ENCODE peak calls at places on chromosomes 11 and 22, in eight cellular contexts. G, B, R, A, D, W, V and O are unnamed samples.

GRCh38 chr11:18987454-18988231 is 48.4 kb upstream of the MRGPRX1 start:
- DNase-seq in G (no peak), B (no peak), R (no peak), A (no peak), D (no peak), W (no peak), V (no peak), O (no peak)

GRCh38 chr22:17501679-17502285 is 61.5 kb upstream of the SLC25A18 start:
- DNase-seq in G (peak), B (no peak), R (peak), A (peak), D (no peak), W (no peak), V (no peak), O (peak)

GRCh38 chr22:49202226-49202625 is 625.4 kb downstream of the BRD1 start:
- DNase-seq in G (no peak), B (no peak), R (no peak), A (no peak), D (peak), W (peak), V (peak), O (no peak)

GRCh38 chr11:67252831-67253239 is 13.4 kb upstream of the GRK2 start:
- DNase-seq in G (no peak), B (no peak), R (no peak), A (no peak), D (no peak), W (peak), V (no peak), O (peak)

GRCh38 chr22:20588092-20588842 is 80.9 kb downstream of the MED15 start:
- DNase-seq in G (peak), B (no peak), R (no peak), A (no peak), D (no peak), W (no peak), V (no peak), O (no peak)

GRCh38 chr11:130150790-130151189 is 8.8 kb upstream of the ST14 start:
- DNase-seq in G (no peak), B (no peak), R (no peak), A (no peak), D (no peak), W (no peak), V (no peak), O (no peak)

GRCh38 chr22:30325724-30326703 is 727 bp downstream of the TBC1D10A start:
- DNase-seq in G (peak), B (no peak), R (peak), A (no peak), D (peak), W (peak), V (peak), O (no peak)

GRCh38 chr22:17869285-17870096 is 95.2 kb upstream of the BID start:
- DNase-seq in G (no peak), B (no peak), R (peak), A (no peak), D (no peak), W (no peak), V (no peak), O (no peak)

GRCh38 chr11:62918531-62918930 is 2.6 kb downstream of the CHRM1 start:
- DNase-seq in G (no peak), B (no peak), R (no peak), A (no peak), D (no peak), W (no peak), V (no peak), O (no peak)

GRCh38 chr22:41021655-41022454 is 70.5 kb upstream of the EP300 start:
- DNase-seq in G (peak), B (peak), R (peak), A (peak), D (peak), W (peak), V (peak), O (peak)
- TF ChIP-seq EP300 in G (no peak), B (peak), R (no peak), A (no peak), D (no peak), W (no peak), V (no peak), O (no peak)

GRCh38 chr11:17898071-17898470 is 114.8 kb downstream of the SERGEF start:
- DNase-seq in G (no peak), B (no peak), R (no peak), A (no peak), D (no peak), W (no peak), V (no peak), O (no peak)
- TF ChIP-seq EP300 in G (no peak), B (no peak), R (no peak), A (no peak), D (no peak), W (no peak), V (no peak), O (no peak)

DNA sequence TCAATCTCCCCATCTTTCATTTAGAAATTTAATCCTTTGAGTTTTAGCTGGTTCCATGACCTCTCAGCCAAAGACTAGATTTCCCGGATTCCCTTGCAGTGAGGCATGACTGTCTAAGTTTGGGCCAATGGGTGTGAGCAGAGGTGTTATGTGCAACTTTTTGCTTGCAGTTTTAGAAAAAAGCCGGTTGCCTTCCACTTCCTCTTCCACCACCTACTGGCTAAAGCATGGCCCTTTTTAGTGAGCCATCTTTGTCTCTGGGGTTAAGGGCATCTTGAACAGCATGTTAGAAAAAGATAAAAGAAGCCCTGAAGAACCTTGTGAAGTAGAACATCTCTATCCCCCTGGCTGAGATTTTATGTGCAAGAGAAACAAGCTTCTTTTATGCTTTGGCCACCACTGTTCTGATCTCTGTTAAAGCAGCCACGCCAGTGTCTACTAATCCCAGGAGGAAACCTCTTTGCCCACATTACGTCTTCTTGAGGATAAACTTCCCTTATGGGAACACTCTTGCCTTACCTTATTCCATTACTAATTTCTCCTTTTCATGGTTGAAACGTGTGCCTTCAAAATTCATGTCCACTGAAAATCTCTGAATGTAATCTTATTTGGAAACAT is 279.9 kb downstream of the TENM4 start:
- DNase-seq in G (no peak), B (no peak), R (no peak), A (no peak), D (no peak), W (no peak), V (no peak), O (no peak)
- TF ChIP-seq EP300 in G (no peak), B (no peak), R (no peak), A (no peak), D (no peak), W (no peak), V (no peak), O (no peak)

GRCh38 chr11:116145187-116145865 is 627.5 kb downstream of the BUD13 start:
- DNase-seq in G (no peak), B (no peak), R (no peak), A (no peak), D (no peak), W (no peak), V (no peak), O (no peak)
- TF ChIP-seq EP300 in G (no peak), B (no peak), R (no peak), A (no peak), D (no peak), W (no peak), V (no peak), O (no peak)

GRCh38 chr11:108368134-108368533 is 99.2 kb downstream of the C11orf65 start:
- DNase-seq in G (no peak), B (no peak), R (no peak), A (no peak), D (no peak), W (no peak), V (no peak), O (no peak)
- TF ChIP-seq EP300 in G (no peak), B (no peak), R (no peak), A (no peak), D (no peak), W (no peak), V (no peak), O (no peak)

GRCh38 chr11:119316017-119316728 is 757 bp downstream of the MCAM start:
- DNase-seq in G (peak), B (no peak), R (no peak), A (no peak), D (no peak), W (peak), V (no peak), O (no peak)
- TF ChIP-seq EP300 in G (no peak), B (no peak), R (no peak), A (no peak), D (no peak), W (no peak), V (no peak), O (no peak)

GRCh38 chr11:122900803-122901202 is 18.2 kb downstream of the JHY start:
- DNase-seq in G (no peak), B (no peak), R (no peak), A (no peak), D (no peak), W (no peak), V (no peak), O (no peak)
- TF ChIP-seq EP300 in G (no peak), B (no peak), R (no peak), A (no peak), D (no peak), W (no peak), V (no peak), O (no peak)